ENCODE peak calls at places on chromosomes 2 and 18, in ten cellular contexts. M, D, S, O, X, R, C, W, B and P are unnamed samples.
A peak's percentile ranks its signal among the peaks of the same experiment; 100 is the strongest.

GRCh38 chr2:63424329-63425078 is 163.8 kb downstream of the WDPCP start:
- DNase-seq in M (no peak), D (no peak), S (no peak), O (peak; percentile 9), X (no peak), R (peak; percentile 42), C (peak; percentile 57), W (no peak), B (peak; percentile 43), P (peak; percentile 35)

GRCh38 chr2:217746741-217747287 is 256.0 kb downstream of the TNS1 start:
- DNase-seq in M (no peak), D (no peak), S (no peak), O (no peak), X (no peak), R (no peak), C (no peak), W (no peak), B (no peak), P (no peak)

GRCh38 chr2:7357993-7358392 is 440.8 kb downstream of the RNF144A start:
- DNase-seq in M (no peak), D (no peak), S (no peak), O (no peak), X (no peak), R (no peak), C (no peak), W (no peak), B (no peak), P (no peak)

GRCh38 chr2:121501070-121501469 is 29.6 kb upstream of the RNU4ATAC start:
- DNase-seq in M (no peak), D (no peak), S (peak; percentile 56), O (no peak), X (no peak), R (peak; percentile 36), C (peak; percentile 66), W (no peak), B (no peak), P (peak; percentile 92)

GRCh38 chr2:222795671-222796357 is 65.0 kb upstream of the ACSL3 start:
- DNase-seq in M (no peak), D (no peak), S (no peak), O (no peak), X (no peak), R (no peak), C (no peak), W (no peak), B (no peak), P (no peak)

GRCh38 chr2:73339171-73339678 is 45.9 kb upstream of the EGR4 start:
- DNase-seq in M (no peak), D (no peak), S (no peak), O (no peak), X (no peak), R (no peak), C (no peak), W (no peak), B (no peak), P (no peak)

GRCh38 chr2:64288321-64288931 is 144.2 kb upstream of the PELI1 start:
- DNase-seq in M (no peak), D (no peak), S (peak; percentile 95), O (no peak), X (no peak), R (peak; percentile 62), C (peak; percentile 53), W (no peak), B (no peak), P (no peak)

GRCh38 chr18:76134631-76135030 is 360.4 kb downstream of the ZNF516 start:
- DNase-seq in M (no peak), D (no peak), S (no peak), O (peak; percentile 6), X (no peak), R (no peak), C (no peak), W (no peak), B (no peak), P (no peak)

GRCh38 chr2:223654384-223654915 is 52.3 kb upstream of the SCG2 start:
- DNase-seq in M (no peak), D (no peak), S (no peak), O (no peak), X (no peak), R (no peak), C (no peak), W (no peak), B (no peak), P (no peak)

GRCh38 chr18:28163201-28163778 is 13.6 kb downstream of the CDH2 start:
- DNase-seq in M (no peak), D (no peak), S (no peak), O (no peak), X (no peak), R (peak; percentile 62), C (peak; percentile 21), W (no peak), B (no peak), P (no peak)

GRCh38 chr2:30768708-30769580 is 38.3 kb downstream of the CAPN13 start:
- DNase-seq in M (no peak), D (peak; percentile 34), S (no peak), O (no peak), X (no peak), R (no peak), C (no peak), W (no peak), B (no peak), P (no peak)